ENCODE peak calls at places on chromosomes 2 and 18, in four cellular contexts. N is K562, W is GM12878, Q is HepG2. D is an unnamed sample.

GRCh38 chr2:134260726-134261125 is 6.9 kb downstream of the MGAT5 start:
- DNase-seq in N (no peak), Q (no peak), W (no peak), D (no peak)

GRCh38 chr2:32960647-32961403 is 14.1 kb downstream of the LTBP1 start:
- DNase-seq in Q (no peak), W (no peak), N (peak), D (no peak)

GRCh38 chr2:109102588-109103233 is 26.3 kb upstream of the SH3RF3 start:
- DNase-seq in Q (no peak), N (no peak), W (no peak), D (peak)

GRCh38 chr2:38279201-38279600 is 97.9 kb downstream of the ATL2 start:
- DNase-seq in W (no peak), N (no peak), Q (no peak), D (no peak)

GRCh38 chr2:79294994-79295393 is 135.4 kb upstream of the REG3A start:
- DNase-seq in W (no peak), Q (no peak), N (no peak), D (no peak)

GRCh38 chr2:161161074-161161577 is 898 bp downstream of the TANK start:
- DNase-seq in Q (peak), N (no peak), W (no peak), D (no peak)

GRCh38 chr2:74039611-74040010 is 54.9 kb downstream of the TET3 start:
- DNase-seq in W (no peak), N (no peak), Q (no peak), D (no peak)

GRCh38 chr2:143885461-143885860 is 634.5 kb downstream of the ZEB2 start:
- DNase-seq in Q (no peak), N (no peak), W (no peak), D (no peak)

GRCh38 chr18:48803518-48803917 is 147.2 kb downstream of the SMAD7 start:
- DNase-seq in W (no peak), N (peak), Q (no peak), D (no peak)

GRCh38 chr2:146584316-146584715 is 1260.5 kb upstream of the ACVR2A start:
- DNase-seq in W (no peak), N (no peak), Q (no peak), D (no peak)

GRCh38 chr18:26745288-26745975 is 120.1 kb downstream of the AQP4 start:
- DNase-seq in Q (no peak), N (no peak), W (no peak), D (no peak)

GRCh38 chr2:529425-529824 is 147.8 kb downstream of the TMEM18 start:
- DNase-seq in Q (peak), W (no peak), N (no peak), D (peak)

DNA sequence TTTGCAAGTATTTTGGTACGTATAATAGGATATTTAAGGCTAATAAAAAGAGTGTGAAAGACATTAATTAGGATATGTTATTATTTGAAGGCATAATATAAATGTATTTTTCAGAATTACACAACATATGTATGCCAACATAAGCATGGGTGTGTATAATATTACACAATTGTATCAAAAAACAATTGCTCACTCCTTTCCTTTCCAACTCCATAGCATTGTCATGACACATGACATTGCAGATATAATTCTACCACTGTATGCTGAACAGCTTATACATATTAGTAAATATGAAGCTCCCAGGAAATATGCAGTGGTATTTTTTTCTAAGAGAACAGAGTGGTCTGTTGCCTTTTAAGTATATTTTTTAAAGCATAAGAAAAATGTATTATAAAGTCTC is 593.1 kb downstream of the TMX3 start:
- DNase-seq in N (no peak), Q (no peak), W (no peak), D (no peak)
- TF ChIP-seq FOXK2 in N (no peak), Q (no peak), W (no peak), D (no peak)

DNA sequence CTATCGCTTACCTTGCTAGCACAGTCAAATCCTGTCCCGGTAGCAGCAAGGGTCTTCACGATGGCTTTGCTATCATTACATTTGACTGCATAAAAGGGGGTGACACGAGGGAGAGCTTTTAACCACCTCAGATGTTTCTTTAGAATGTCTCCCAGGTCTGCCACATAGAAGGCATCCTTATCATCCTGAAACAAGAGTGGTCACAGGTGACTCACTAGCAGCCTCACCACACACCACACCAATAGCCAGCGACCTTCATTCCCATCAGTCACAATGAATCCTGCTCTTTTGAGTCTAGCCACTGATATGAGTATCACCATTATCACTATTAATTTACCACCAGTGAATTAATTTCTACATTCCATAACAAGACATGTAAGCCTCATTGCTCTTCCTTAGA is 3.7 kb downstream of the ODC1 start:
- DNase-seq in N (no peak), Q (no peak), W (peak), D (no peak)
- TF ChIP-seq FOXK2 in N (no peak), Q (no peak), W (no peak), D (no peak)

DNA sequence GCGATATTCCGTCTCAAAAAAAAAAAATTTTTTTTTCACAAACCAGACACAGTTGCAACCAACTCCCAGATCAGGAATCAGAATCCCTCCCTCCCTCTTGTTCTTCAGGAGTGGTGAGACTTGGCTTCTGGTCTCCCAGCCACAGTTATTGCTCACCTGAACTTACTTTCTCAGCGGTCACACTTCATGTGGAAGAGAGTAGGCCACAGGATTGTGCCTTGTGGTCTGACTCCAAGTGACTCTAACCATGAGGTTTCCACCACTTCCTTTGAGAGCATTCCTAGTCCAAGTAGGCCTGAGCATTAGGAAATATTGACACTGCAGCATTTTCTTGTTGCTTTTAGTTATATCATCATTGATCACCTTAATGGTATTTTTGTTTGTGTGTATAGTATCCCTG is 12.1 kb downstream of the FMNL2 start:
- DNase-seq in Q (no peak), N (no peak), W (no peak), D (no peak)
- TF ChIP-seq FOXK2 in Q (no peak), N (no peak), W (no peak), D (no peak)

GRCh38 chr2:54560146-54560881 is 104.2 kb downstream of the SPTBN1 start:
- DNase-seq in W (no peak), Q (no peak), N (peak), D (no peak)
- TF ChIP-seq FOXK2 in W (no peak), Q (no peak), N (no peak), D (no peak)

GRCh38 chr2:120869036-120869435 is 133.4 kb downstream of the GLI2 start:
- DNase-seq in N (no peak), W (no peak), Q (no peak), D (no peak)

GRCh38 chr2:120868366-120868765 is 132.7 kb downstream of the GLI2 start:
- DNase-seq in N (no peak), W (no peak), Q (no peak), D (no peak)

GRCh38 chr2:120866071-120866470 is 130.4 kb downstream of the GLI2 start:
- DNase-seq in N (no peak), Q (no peak), W (no peak), D (no peak)

GRCh38 chr2:120866483-120867140 is 130.9 kb downstream of the GLI2 start:
- DNase-seq in Q (no peak), W (no peak), N (no peak), D (no peak)

DNA sequence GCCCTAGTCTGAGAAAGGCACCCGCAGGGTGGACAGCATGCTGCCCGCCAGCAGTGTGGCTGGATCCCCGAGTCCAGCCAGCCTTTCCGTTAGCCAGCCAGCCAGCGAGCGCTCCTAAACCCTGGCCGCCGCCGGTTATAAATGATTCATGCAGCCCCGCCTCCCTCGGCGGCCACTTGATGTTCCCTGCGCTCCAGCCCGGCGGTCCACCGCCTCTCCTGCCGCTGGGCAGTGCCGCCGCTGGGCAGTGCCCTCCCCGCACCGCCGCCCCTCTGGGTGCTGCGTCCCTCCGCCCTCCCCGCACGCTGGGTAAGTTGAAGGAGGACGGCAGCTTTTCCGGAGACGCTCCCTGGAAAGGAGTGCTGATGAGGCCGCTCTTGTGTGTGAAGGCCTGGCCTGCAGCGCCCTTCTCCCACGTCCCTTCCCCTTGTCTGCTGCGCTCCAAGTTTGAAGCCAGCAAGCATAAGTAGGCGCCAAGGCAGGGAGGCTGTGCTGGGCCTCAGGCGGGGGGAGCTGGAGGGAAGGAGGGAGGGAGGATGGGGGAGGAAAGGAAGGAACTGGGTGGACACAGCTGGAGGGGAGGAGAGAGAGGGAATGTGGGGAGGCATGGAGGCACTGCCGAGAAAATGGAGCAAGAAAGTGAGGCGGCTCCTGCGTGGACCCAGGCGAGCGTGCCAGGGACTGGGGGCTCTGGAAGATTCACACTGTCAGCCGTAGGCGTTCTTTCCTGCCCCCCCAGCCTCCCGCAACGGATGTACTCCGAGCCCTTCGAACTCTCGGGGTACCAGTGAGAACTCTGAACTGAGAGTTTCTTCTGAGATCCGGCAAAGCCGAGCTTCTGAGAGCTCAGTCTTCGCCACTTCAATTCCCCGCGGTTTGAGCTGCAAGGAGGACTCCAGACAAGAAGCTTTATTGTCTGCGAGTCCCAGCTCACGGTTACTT is 131.9 kb downstream of the GLI2 start:
- DNase-seq in N (peak), Q (no peak), W (no peak), D (no peak)
- TF ChIP-seq FOXK2 in N (no peak), Q (no peak), W (no peak), D (no peak)

GRCh38 chr2:216081012-216081411 is 597 bp downstream of the PECR start:
- DNase-seq in W (no peak), Q (no peak), N (no peak), D (no peak)

GRCh38 chr2:216083464-216084279 is 2.0 kb downstream of the TMEM169 start:
- DNase-seq in N (no peak), Q (peak), W (no peak), D (no peak)

GRCh38 chr2:216082805-216083204 is 1.1 kb downstream of the TMEM169 start:
- DNase-seq in W (no peak), Q (peak), N (no peak), D (no peak)

GRCh38 chr2:216082388-216082733 is 642 bp downstream of the TMEM169 start:
- DNase-seq in W (no peak), Q (no peak), N (no peak), D (no peak)

GRCh38 chr2:216081487-216082387 is at the start of the genes PECR and TMEM169:
- DNase-seq in N (peak), W (no peak), Q (peak), D (peak)
- TF ChIP-seq FOXK2 in N (no peak), W (no peak), Q (no peak), D (no peak)

GRCh38 chr2:180358458-180358857 is 351.4 kb upstream of the CWC22 start:
- DNase-seq in Q (no peak), W (no peak), N (no peak), D (no peak)
- TF ChIP-seq FOXK2 in Q (no peak), W (no peak), N (no peak), D (no peak)

GRCh38 chr2:96874099-96874831 is 4.4 kb upstream of the SEMA4C start:
- DNase-seq in Q (no peak), W (peak), N (no peak), D (no peak)
- TF ChIP-seq FOXK2 in Q (no peak), W (no peak), N (no peak), D (no peak)

GRCh38 chr2:231184319-231184718 is 14.1 kb upstream of the ARMC9 start:
- DNase-seq in Q (no peak), N (no peak), W (no peak), D (no peak)

GRCh38 chr2:231185050-231185725 is 13.2 kb upstream of the ARMC9 start:
- DNase-seq in W (no peak), N (no peak), Q (no peak), D (no peak)

GRCh38 chr2:231183851-231184250 is 14.6 kb upstream of the ARMC9 start:
- DNase-seq in N (no peak), W (no peak), Q (no peak), D (no peak)

GRCh38 chr2:231182500-231182899 is 15.9 kb upstream of the ARMC9 start:
- DNase-seq in W (no peak), Q (no peak), N (peak), D (peak)

DNA sequence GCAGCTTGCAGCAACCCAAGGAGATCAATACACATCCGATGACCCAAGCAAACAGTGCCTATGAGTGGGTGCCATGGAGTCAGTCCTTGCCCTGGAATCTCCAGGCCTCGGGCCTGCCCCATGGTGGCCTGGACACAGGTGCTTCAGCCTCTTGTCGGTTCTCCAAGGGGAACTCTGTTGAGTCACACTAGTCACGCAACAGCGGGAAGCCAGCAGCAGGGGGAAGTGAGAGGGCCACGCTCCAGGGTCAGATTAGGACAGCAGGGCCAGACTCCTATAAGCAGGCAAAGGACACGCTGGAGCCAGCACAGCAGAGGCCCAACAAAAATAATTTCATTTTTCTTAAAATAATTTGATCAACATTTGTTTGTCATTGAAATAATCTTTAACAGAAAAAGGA is 16.6 kb upstream of the ARMC9 start:
- DNase-seq in Q (peak), W (peak), N (peak), D (peak)
- TF ChIP-seq FOXK2 in Q (no peak), W (no peak), N (no peak), D (no peak)

GRCh38 chr2:70190413-70191243 is at the start of gene C2orf42:
- DNase-seq in W (peak), N (peak), Q (peak), D (peak)

GRCh38 chr2:70188460-70188859 is 2.4 kb downstream of the C2orf42 start:
- DNase-seq in Q (peak), W (no peak), N (peak), D (no peak)

GRCh38 chr2:70192516-70192915 is 1.7 kb upstream of the C2orf42 start:
- DNase-seq in Q (no peak), W (no peak), N (no peak), D (no peak)

GRCh38 chr2:70191244-70191735 is 471 bp upstream of the C2orf42 start:
- DNase-seq in N (no peak), Q (no peak), W (no peak), D (no peak)

GRCh38 chr2:70190086-70190412 is 770 bp downstream of the C2orf42 start:
- DNase-seq in Q (no peak), W (no peak), N (no peak), D (peak)
- TF ChIP-seq FOXK2 in Q (no peak), W (no peak), N (no peak), D (no peak)